ENCODE peak calls at places on chromosome 22, in six cellular contexts. J is gastrocnemius medialis, V is nephron progenitor cell, H is tibial artery, M is fibroblast of pulmonary artery, Q is Karpas-422. F is an unnamed sample.

GRCh38 chr22:32589007-32589406 is 114.4 kb downstream of the FBXO7 start:
- DNase-seq in J (peak), V (no peak), H (peak), M (no peak), Q (no peak), F (no peak)

GRCh38 chr22:27810566-27810965 is 9.0 kb upstream of the MN1 start:
- DNase-seq in J (peak), V (peak), H (peak), M (peak), Q (no peak), F (peak)

GRCh38 chr22:33706100-33706499 is 214.2 kb downstream of the LARGE1 start:
- DNase-seq in J (no peak), V (no peak), H (no peak), M (no peak), Q (no peak), F (no peak)

GRCh38 chr22:36934153-36934939 is 20.9 kb downstream of the CSF2RB start:
- DNase-seq in J (no peak), V (no peak), H (no peak), M (no peak), Q (no peak), F (no peak)

GRCh38 chr22:38383417-38383816 is 66.2 kb upstream of the CSNK1E start:
- DNase-seq in J (no peak), V (no peak), H (no peak), M (no peak), Q (no peak), F (no peak)

GRCh38 chr22:31556627-31557203 is 60.4 kb downstream of the SFI1 start:
- DNase-seq in J (no peak), V (no peak), H (no peak), M (peak), Q (peak), F (no peak)

GRCh38 chr22:19634576-19634975 is 79.7 kb upstream of the SEPTIN5 start:
- DNase-seq in J (no peak), V (no peak), H (no peak), M (no peak), Q (no peak), F (no peak)

GRCh38 chr22:21032037-21032842 is at the start of gene SLC7A4:
- DNase-seq in J (no peak), V (peak), H (no peak), M (no peak), Q (no peak), F (no peak)

GRCh38 chr22:34866501-34867171 is 199.3 kb upstream of the ISX start:
- DNase-seq in J (no peak), V (no peak), H (no peak), M (no peak), Q (peak), F (no peak)

GRCh38 chr22:21961886-21962654 is 9.4 kb upstream of the PPM1F start:
- DNase-seq in J (peak), V (no peak), H (no peak), M (no peak), Q (no peak), F (no peak)

GRCh38 chr22:29115682-29116313 is 43.0 kb downstream of the KREMEN1 start:
- DNase-seq in J (no peak), V (no peak), H (no peak), M (no peak), Q (no peak), F (no peak)

GRCh38 chr22:30038219-30038618 is 42.0 kb upstream of the HORMAD2 start:
- DNase-seq in J (no peak), V (no peak), H (no peak), M (peak), Q (no peak), F (peak)

GRCh38 chr22:45427114-45427513 is 13.6 kb downstream of the RIBC2 start:
- DNase-seq in J (no peak), V (no peak), H (peak), M (no peak), Q (no peak), F (no peak)

GRCh38 chr22:36238348-36239149 is 778 bp downstream of the APOL2 start:
- DNase-seq in J (no peak), V (no peak), H (peak), M (peak), Q (no peak), F (peak)

GRCh38 chr22:26448941-26449340 is 19.9 kb downstream of the ASPHD2 start:
- DNase-seq in J (no peak), V (no peak), H (no peak), M (no peak), Q (no peak), F (no peak)

GRCh38 chr22:48806227-48806781 is 1021.4 kb downstream of the BRD1 start:
- DNase-seq in J (no peak), V (no peak), H (no peak), M (no peak), Q (no peak), F (no peak)

GRCh38 chr22:20979243-20979809 is 2.8 kb upstream of the LZTR1 start:
- DNase-seq in J (no peak), V (peak), H (no peak), M (peak), Q (peak), F (peak)

GRCh38 chr22:37913233-37913721 is 7.2 kb downstream of the MICALL1 start:
- DNase-seq in J (no peak), V (no peak), H (no peak), M (no peak), Q (no peak), F (no peak)

GRCh38 chr22:44166448-44166847 is 14.3 kb upstream of the PARVG start:
- DNase-seq in J (no peak), V (no peak), H (no peak), M (no peak), Q (no peak), F (no peak)

GRCh38 chr22:37222440-37222971 is 10.2 kb upstream of the SSTR3 start:
- DNase-seq in J (no peak), V (no peak), H (no peak), M (no peak), Q (no peak), F (no peak)

GRCh38 chr22:50684501-50684900 is 11.9 kb downstream of the SHANK3 start:
- DNase-seq in J (no peak), V (no peak), H (no peak), M (no peak), Q (no peak), F (no peak)

GRCh38 chr22:40401532-40401931 is 31.1 kb downstream of the SGSM3 start:
- DNase-seq in J (no peak), V (no peak), H (no peak), M (no peak), Q (no peak), F (no peak)

GRCh38 chr22:30989473-30989872 is 20.4 kb downstream of the TUG1 start:
- DNase-seq in J (no peak), V (no peak), H (no peak), M (peak), Q (no peak), F (no peak)